ENCODE peak calls at places on chromosomes 4 and X, in seven cellular contexts. P, L, C, V, B, D and I are unnamed samples.

GRCh38 chr4:8086751-8087445 is 71.7 kb downstream of the ABLIM2 start:
- DNase-seq in P (no peak), V (peak; percentile 57), D (no peak), L (no peak), B (no peak), C (no peak), I (no peak)

GRCh38 chr4:26028133-26028792 is 114.2 kb downstream of the SMIM20 start:
- DNase-seq in L (no peak), D (peak; percentile 62), C (no peak), V (no peak), B (no peak), P (no peak), I (no peak)

GRCh38 chrX:154019633-154020499 is at the start of gene IRAK1:
- DNase-seq in L (peak; percentile 69), B (no peak), C (peak; percentile 82), V (peak; percentile 89), P (no peak), D (peak; percentile 63), I (peak; percentile 69)

GRCh38 chrX:117996918-117997480 is 119.6 kb downstream of the KLHL13 start:
- DNase-seq in D (no peak), L (no peak), B (peak; percentile 0), V (peak; percentile 14), C (no peak), P (no peak), I (no peak)

GRCh38 chr4:8364848-8365350 is 75.6 kb downstream of the ACOX3 start:
- DNase-seq in C (no peak), V (no peak), D (no peak), P (no peak), L (no peak), B (no peak), I (no peak)

GRCh38 chrX:145609951-145610511 is 207.6 kb upstream of the SLITRK2 start:
- DNase-seq in D (no peak), P (no peak), C (no peak), L (no peak), B (no peak), V (no peak), I (no peak)

GRCh38 chr4:7844247-7844991 is 95.2 kb downstream of the AFAP1 start:
- DNase-seq in D (peak; percentile 90), B (peak; percentile 70), L (peak; percentile 58), C (peak; percentile 62), V (peak; percentile 73), P (no peak), I (peak; percentile 45)

GRCh38 chrX:85963736-85964135 is 83.6 kb downstream of the CHM start:
- DNase-seq in V (no peak), B (peak; percentile 1), P (no peak), C (no peak), D (no peak), L (no peak), I (no peak)

GRCh38 chr4:179755322-179755721 is 2313.1 kb upstream of the AGA start:
- DNase-seq in L (no peak), C (peak; percentile 15), P (no peak), D (no peak), B (no peak), V (no peak), I (no peak)

GRCh38 chr4:127732623-127733199 is 2.5 kb downstream of the SLC25A31 start:
- DNase-seq in V (peak; percentile 72), B (peak; percentile 35), P (peak; percentile 12), D (no peak), L (peak; percentile 25), C (peak; percentile 43), I (no peak)

GRCh38 chr4:54085284-54085683 is 14.7 kb upstream of the GSX2 start:
- DNase-seq in P (no peak), D (no peak), C (no peak), V (no peak), L (no peak), B (peak; percentile 91), I (no peak)

GRCh38 chr4:5162909-5163508 is 111.7 kb downstream of the STK32B start:
- DNase-seq in B (no peak), D (no peak), C (no peak), L (no peak), P (no peak), V (no peak), I (no peak)

GRCh38 chrX:40646489-40647306 is 663 bp downstream of the CXorf38 start:
- DNase-seq in L (no peak), P (no peak), C (peak; percentile 54), V (peak; percentile 62), B (no peak), D (peak; percentile 52), I (peak; percentile 38)

GRCh38 chr4:6290256-6290655 is 20.6 kb downstream of the WFS1 start:
- DNase-seq in L (no peak), D (no peak), B (no peak), P (no peak), V (no peak), C (no peak), I (no peak)

GRCh38 chr4:77043507-77044131 is 32.2 kb downstream of the CCNI start:
- DNase-seq in L (no peak), B (no peak), C (no peak), P (no peak), V (no peak), D (no peak), I (no peak)

GRCh38 chrX:20479048-20479447 is 212.3 kb upstream of the RPS6KA3 start:
- DNase-seq in C (no peak), B (peak; percentile 76), P (no peak), V (no peak), D (no peak), L (no peak), I (no peak)

GRCh38 chr4:94488667-94489066 is 36.9 kb downstream of the PDLIM5 start:
- DNase-seq in B (no peak), D (no peak), V (no peak), L (no peak), P (no peak), C (no peak), I (no peak)

GRCh38 chrX:13487731-13488505 is 81.5 kb upstream of the EGFL6 start:
- DNase-seq in D (peak; percentile 47), C (peak; percentile 58), L (no peak), V (peak; percentile 48), P (peak; percentile 72), B (peak; percentile 10), I (peak; percentile 15)

GRCh38 chr4:186760576-186760975 is 36.9 kb upstream of the FAT1 start:
- DNase-seq in D (no peak), L (no peak), B (no peak), P (no peak), V (no peak), C (no peak), I (no peak)

GRCh38 chr4:169410839-169411770 is 140.3 kb upstream of the SH3RF1 start:
- DNase-seq in V (peak; percentile 10), B (no peak), P (peak; percentile 93), L (peak; percentile 13), C (no peak), D (no peak), I (peak; percentile 14)

GRCh38 chr4:152038238-152038637 is 277.4 kb upstream of the GATB start:
- DNase-seq in L (no peak), C (no peak), V (no peak), P (no peak), D (no peak), B (no peak), I (no peak)

GRCh38 chr4:118265312-118266144 is 87.3 kb downstream of the PRSS12 start:
- DNase-seq in L (no peak), B (peak; percentile 7), D (no peak), P (no peak), C (no peak), V (peak; percentile 71), I (no peak)

DNA sequence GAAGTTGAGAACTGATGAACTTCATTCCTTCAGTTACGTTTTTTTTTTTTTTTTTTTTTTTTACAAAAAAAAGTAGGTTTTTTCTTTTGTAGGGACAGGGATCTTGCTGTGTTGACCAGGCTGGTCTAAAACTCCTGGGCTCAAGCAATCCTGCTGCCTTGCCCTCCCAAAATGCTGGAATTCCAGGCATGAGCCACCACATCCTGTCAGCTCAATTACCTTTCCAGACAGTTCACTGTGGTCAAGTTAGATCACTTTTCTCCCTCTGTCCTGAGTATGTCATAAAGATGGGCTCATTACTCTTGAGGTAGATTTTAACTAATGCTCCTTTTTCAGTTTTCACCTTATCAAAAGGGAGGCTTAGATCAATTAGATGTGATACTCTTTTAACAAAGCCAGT is 10.8 kb upstream of the NR3C2 start:
- DNase-seq in D (no peak), C (no peak), V (no peak), B (no peak), L (no peak), P (no peak), I (no peak)
- TF ChIP-seq POLR2AphosphoS5 in D (no peak), C (no peak), V (no peak), B (no peak), L (no peak), P (no peak), I (no peak)

GRCh38 chr4:115249808-115250207 is 136.4 kb upstream of the NDST4 start:
- DNase-seq in L (no peak), C (no peak), B (no peak), D (no peak), P (no peak), V (no peak), I (no peak)
- TF ChIP-seq TAF1 in L (no peak), C (no peak), B (no peak), D (no peak), P (no peak), V (no peak), I (no peak)

GRCh38 chr4:157048248-157048647 is 27.7 kb upstream of the GLRB start:
- DNase-seq in B (no peak), C (no peak), P (no peak), D (no peak), L (no peak), V (no peak), I (no peak)
- TF ChIP-seq POLR2AphosphoS5 in B (no peak), C (no peak), P (no peak), D (no peak), L (no peak), V (no peak), I (no peak)

GRCh38 chrX:149518236-149518635 is 13.1 kb upstream of the IDS start:
- DNase-seq in D (no peak), B (no peak), C (no peak), P (no peak), L (no peak), V (no peak), I (no peak)
- TF ChIP-seq TAF1 in D (no peak), B (no peak), C (no peak), P (no peak), L (no peak), V (no peak), I (no peak)

DNA sequence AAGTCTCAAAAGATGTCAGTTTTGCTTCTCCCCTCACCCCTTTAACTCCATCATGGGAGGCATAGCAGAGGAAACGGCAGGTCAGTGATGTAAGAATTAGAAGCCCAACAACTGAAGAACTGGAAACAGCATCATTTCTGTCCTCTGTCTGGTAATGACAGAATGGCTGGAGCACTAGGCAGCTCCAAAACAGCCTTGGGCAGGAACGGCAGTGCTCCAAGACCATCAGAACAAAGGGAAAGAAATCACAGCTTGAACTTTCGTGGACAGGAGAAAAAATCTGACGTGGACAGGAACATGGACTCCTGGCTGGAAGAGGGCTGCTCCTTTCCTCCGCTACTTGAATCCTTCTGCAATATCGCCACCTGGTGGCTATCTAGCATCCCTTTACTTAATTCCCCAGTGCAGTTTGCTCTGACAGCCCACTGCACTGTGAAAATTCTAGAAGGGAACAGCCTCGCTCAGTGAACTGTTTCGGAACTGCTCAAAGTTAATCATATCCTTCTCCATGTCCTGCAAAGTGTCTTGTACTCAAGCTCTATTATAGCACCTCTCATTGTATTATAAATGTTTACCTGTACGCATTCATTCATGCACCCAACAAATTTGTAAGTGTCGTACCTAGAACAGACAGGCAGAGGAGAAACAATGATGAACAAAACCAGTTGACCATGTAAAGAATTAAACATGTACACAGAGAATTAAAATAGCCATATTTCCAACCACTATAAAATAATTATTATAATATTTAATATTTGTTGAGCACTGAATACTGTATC is 20.4 kb downstream of the SLC25A53 start:
- DNase-seq in V (peak; percentile 62), L (peak; percentile 26), C (peak; percentile 82), D (no peak), P (peak; percentile 35), B (peak; percentile 70), I (peak; percentile 34)
- TF ChIP-seq POLR2AphosphoS5 in V (no peak), L (no peak), C (no peak), D (no peak), P (no peak), B (no peak), I (no peak)